ENCODE peak calls at places on chromosomes 4 and X, in four cellular contexts. N is CD8-positive, alpha-beta memory T cell; B is right lobe of liver; J is mesendoderm. W is an unnamed sample.

GRCh38 chrX:115547448-115547847 is 13.5 kb upstream of the PLS3 start:
- DNase-seq in J (peak), B (no peak), N (no peak), W (no peak)

GRCh38 chr4:142095886-142096605 is 459.7 kb downstream of the IL15 start:
- DNase-seq in B (no peak), N (no peak), J (no peak), W (no peak)

GRCh38 chrX:49308604-49309269 is 5.3 kb downstream of the GAGE10 start:
- DNase-seq in B (no peak), N (no peak), J (no peak), W (peak)

GRCh38 chrX:29155286-29155685 is 568.0 kb downstream of the IL1RAPL1 start:
- DNase-seq in B (no peak), J (no peak), N (no peak), W (no peak)

GRCh38 chr4:19675172-19675811 is 576.4 kb upstream of the SLIT2 start:
- DNase-seq in J (no peak), N (no peak), B (no peak), W (peak)

GRCh38 chrX:119477812-119478232 is 9.6 kb downstream of the SLC25A5 start:
- DNase-seq in J (no peak), N (no peak), B (peak), W (no peak)

GRCh38 chrX:141632124-141632523 is 42.6 kb downstream of the SPANXA2 start:
- DNase-seq in J (no peak), B (no peak), N (no peak), W (no peak)

GRCh38 chrX:9037296-9037695 is 3.4 kb upstream of the FAM9B start:
- DNase-seq in B (no peak), N (no peak), J (no peak), W (no peak)

DNA sequence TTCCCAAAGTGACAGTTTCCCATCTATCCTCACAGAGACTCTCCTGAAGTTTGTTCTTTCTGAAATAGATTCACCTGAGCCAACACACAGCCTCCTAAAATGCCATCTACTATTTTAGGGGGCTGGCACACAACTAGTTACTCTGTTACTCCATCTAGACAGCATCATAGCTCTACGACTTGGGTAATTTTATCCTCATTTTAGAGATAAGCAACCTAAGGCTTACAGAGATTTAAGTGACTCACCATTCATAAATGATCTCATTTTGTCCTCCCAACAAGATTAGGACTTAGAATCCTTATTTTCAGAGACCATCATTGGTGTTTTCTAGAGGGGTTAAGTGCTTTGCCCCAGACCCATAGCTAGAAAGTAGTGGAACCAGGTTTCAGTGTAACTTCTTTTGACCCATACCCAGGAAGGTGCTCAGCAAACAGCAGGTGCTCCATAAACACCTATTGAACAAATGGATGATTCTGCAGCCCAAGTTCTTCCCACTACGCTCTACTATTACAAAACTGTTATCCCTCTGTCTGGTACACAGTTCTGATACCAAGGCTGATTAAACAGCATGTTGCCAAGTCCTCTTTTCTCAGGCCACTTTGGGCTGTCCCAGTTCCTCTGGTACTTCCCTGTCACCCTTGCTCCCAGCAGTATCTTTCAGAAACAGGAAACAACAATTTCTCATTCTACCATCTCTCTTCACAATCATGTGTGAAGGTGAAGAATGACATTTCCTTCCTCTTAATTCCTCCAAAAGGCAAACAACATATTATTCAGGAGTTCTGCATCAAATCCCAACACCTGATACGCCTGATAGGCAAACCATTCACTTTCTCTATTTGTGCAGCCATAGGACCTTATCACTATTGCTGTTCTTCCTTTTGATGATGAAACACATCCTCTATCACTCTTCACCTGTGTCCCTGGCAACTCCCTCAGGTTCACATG is 304.7 kb upstream of the TAPT1 start:
- DNase-seq in J (no peak), N (no peak), B (no peak), W (no peak)
- H3K27ac ChIP-seq in J (no peak), N (no peak), B (no peak), W (peak)

DNA sequence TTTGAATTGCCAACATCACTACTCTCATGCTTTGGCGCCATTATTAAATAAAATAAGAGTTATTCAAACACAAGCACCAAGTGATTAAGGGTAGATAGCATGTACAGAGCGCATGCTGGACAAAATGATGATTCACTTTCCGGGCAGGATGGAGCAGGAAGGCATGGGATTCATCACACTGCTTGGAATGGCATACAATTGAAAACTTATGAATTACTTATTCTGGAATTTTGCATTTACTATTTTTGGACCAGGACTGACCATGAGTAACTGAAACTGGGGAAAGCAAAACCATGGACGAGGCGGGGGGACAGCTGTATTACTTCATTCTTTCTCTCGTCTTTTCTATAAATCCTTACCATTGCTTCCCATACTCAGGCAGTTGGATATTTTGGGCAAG is 28.5 kb upstream of the FGF5 start:
- DNase-seq in N (no peak), J (no peak), B (no peak), W (no peak)
- H3K27ac ChIP-seq in N (no peak), J (no peak), B (no peak), W (no peak)

DNA sequence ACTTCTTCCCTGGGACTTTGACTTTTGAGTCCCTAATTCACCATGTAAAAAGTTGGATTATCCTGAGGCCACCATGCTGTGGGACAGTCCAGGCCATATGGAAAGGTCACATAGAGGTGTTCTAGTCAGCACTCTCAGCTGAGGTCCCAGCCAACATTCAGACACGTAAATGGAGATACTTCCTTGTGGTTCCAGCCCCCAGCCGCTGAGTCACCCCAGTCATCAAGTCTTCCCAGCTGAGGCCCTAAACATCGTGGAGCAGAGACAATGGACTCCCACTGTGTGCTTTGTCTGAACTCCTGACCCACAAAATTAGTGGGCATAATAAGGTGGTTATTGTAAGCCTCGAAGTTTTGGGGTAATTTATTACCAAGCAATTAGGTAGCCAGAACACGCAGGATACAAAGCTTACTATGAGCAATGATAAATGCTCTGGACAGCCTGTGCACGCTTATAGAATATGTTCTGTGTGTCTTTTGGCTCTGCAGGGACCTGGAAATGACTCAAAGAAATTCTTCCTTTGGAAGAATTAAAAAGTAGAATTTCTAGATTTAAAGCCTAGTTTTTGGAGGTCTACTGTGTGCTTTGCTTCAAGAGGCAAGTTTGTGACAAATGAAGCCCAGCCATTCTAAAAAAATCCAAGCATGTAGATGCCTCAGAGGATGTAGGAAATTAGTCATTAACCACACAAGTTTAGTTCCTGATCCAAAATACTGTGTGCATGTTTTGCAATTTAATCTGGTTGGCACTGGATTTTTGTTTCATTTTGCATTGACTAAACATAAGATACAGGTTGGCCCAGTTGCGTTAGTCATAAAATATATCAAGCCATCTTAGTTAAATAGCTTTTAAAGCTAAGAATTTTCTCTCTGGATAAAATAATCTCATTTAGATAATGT is 33.3 kb upstream of the SLC9A7 start:
- DNase-seq in B (peak), N (no peak), J (peak), W (no peak)
- H3K27ac ChIP-seq in B (peak), N (no peak), J (no peak), W (no peak)

DNA sequence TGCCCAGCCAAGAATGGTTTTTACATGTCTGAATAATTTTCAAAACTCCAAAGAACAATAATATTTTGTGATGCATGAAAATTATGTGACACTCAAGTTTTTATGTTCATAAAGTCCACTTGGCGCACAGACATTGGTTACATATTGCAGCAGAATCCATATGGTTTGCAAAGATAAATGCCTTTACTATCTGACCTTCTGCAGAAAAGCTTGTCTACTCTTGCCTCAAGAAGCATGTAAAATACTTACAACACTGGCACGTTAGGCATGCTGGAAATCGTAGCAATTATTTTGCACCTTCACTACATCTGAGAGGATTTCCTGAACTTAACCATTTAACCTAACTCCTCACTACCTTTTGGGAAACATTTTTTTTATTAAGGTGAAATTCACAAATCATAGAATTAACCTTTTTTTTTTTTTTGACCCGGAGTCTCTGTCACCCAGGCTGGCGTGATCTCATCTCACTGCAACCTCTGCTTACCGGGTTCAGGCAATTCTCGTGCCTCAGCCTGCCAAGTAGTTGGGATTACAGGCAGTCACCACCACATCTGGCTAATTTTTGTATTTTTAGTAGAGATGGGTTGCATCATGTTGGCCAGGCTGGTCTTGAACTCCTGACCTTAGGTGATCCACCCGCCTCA is 3.5 kb upstream of the XG start:
- DNase-seq in J (no peak), B (no peak), N (no peak), W (no peak)
- H3K27ac ChIP-seq in J (no peak), B (no peak), N (no peak), W (no peak)

GRCh38 chr4:10020871-10021676 is at the start of gene SLC2A9:
- DNase-seq in B (peak), J (no peak), N (no peak), W (peak)

GRCh38 chr4:10017037-10017893 is 4.0 kb downstream of the SLC2A9 start:
- DNase-seq in N (no peak), J (no peak), B (no peak), W (peak)

GRCh38 chr4:10020106-10020505 is 1.2 kb downstream of the SLC2A9 start:
- DNase-seq in N (no peak), J (no peak), B (no peak), W (peak)

GRCh38 chr4:10019521-10020051 is 1.7 kb downstream of the SLC2A9 start:
- DNase-seq in N (no peak), J (no peak), B (peak), W (no peak)

DNA sequence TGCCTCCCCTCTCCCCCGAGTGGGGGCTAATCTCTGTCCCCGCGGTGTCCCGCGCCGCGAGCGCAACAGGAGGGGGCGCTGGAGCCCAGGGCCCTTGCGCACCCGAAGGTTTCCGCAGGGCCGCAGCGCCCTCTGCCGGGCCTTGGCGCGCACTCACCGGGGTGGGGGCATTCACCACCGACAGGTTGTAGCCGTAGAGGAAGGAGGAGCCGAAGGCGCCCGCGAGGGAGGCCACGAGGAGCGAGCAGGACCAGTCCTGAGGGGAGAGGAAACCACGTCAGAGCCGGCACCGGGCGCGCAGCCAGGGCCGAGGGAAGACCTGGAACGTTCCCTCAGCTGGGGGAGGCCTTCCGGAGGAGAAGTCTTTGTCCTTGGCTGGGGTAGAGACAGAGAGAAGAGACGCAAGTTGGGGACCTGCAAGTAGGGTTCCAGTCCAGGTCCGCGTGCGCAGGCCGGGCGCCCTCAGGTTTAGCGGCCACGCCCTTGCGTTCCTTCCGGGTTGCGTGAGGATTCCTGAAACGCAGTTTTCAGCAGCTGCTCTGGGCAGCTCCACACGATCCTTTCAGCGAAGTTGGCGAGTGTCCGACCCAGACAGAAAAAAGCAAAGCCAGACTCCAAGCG is 2.4 kb downstream of the SLC2A9 start:
- DNase-seq in N (peak), B (peak), J (peak), W (peak)
- H3K27ac ChIP-seq in N (peak), B (peak), J (no peak), W (peak)

W was measured in right cardiac atrium.